ENCODE peak calls at places on chromosomes 7 and 10, in seven cellular contexts. B, I, W, R, U, K and J are unnamed samples.
A peak's percentile ranks its signal among the peaks of the same experiment; 100 is the strongest.

GRCh38 chr10:116272497-116273221 is at the start of gene GFRA1:
- DNase-seq in B (no peak), I (peak; percentile 74), W (peak; percentile 60), R (no peak), U (peak; percentile 7), K (no peak), J (no peak)

GRCh38 chr10:93596539-93596938 is 4.5 kb downstream of the RBP4 start:
- DNase-seq in B (no peak), I (no peak), W (peak; percentile 15), R (no peak), U (no peak), K (no peak), J (no peak)

GRCh38 chr10:34656676-34657075 is 158.4 kb downstream of the PARD3 start:
- DNase-seq in B (no peak), I (no peak), W (no peak), R (no peak), U (no peak), K (no peak), J (no peak)

GRCh38 chr7:17774248-17774647 is 166.0 kb downstream of the SNX13 start:
- DNase-seq in B (no peak), I (no peak), W (peak; percentile 2), R (no peak), U (peak; percentile 91), K (no peak), J (no peak)

GRCh38 chr7:113086431-113086888 is at the start of gene GPR85:
- DNase-seq in B (no peak), I (peak; percentile 76), W (peak; percentile 82), R (no peak), U (peak; percentile 73), K (peak; percentile 46), J (peak; percentile 79)

GRCh38 chr10:28897617-28898464 is 220.5 kb downstream of the BAMBI start:
- DNase-seq in B (no peak), I (no peak), W (no peak), R (no peak), U (no peak), K (no peak), J (no peak)

GRCh38 chr10:47021850-47022249 is 110.6 kb downstream of the PTPN20 start:
- DNase-seq in B (no peak), I (no peak), W (no peak), R (no peak), U (no peak), K (no peak), J (no peak)

GRCh38 chr7:13231216-13231615 is 543.8 kb downstream of the ARL4A start:
- DNase-seq in B (no peak), I (no peak), W (no peak), R (no peak), U (no peak), K (no peak), J (no peak)

GRCh38 chr10:80416401-80417098 is 8.2 kb downstream of the PRXL2A start:
- DNase-seq in B (no peak), I (peak; percentile 94), W (no peak), R (peak; percentile 36), U (no peak), K (no peak), J (peak; percentile 28)

GRCh38 chr10:71964669-71965515 is 697 bp downstream of the CHST3 start:
- DNase-seq in B (no peak), I (peak; percentile 92), W (peak; percentile 60), R (no peak), U (peak; percentile 76), K (peak; percentile 63), J (peak; percentile 57)

GRCh38 chr7:50962281-50962883 is 179.7 kb upstream of the GRB10 start:
- DNase-seq in B (no peak), I (no peak), W (no peak), R (no peak), U (no peak), K (no peak), J (no peak)

GRCh38 chr7:14825909-14826308 is 76.6 kb downstream of the DGKB start:
- DNase-seq in B (no peak), I (no peak), W (no peak), R (no peak), U (no peak), K (no peak), J (no peak)

GRCh38 chr7:17462059-17462695 is 163.7 kb downstream of the AHR start:
- DNase-seq in B (no peak), I (no peak), W (no peak), R (no peak), U (no peak), K (no peak), J (no peak)

GRCh38 chr10:49334993-49335972 is 36.3 kb downstream of the C10orf71 start:
- DNase-seq in B (no peak), I (no peak), W (no peak), R (no peak), U (no peak), K (no peak), J (no peak)

GRCh38 chr7:36308031-36308430 is 81.6 kb upstream of the ANLN start:
- DNase-seq in B (no peak), I (no peak), W (no peak), R (no peak), U (no peak), K (no peak), J (peak; percentile 53)

GRCh38 chr10:18611168-18611567 is 40.2 kb downstream of the NSUN6 start:
- DNase-seq in B (no peak), I (no peak), W (no peak), R (no peak), U (no peak), K (no peak), J (no peak)

GRCh38 chr7:27605283-27605682 is 57.4 kb downstream of the HIBADH start:
- DNase-seq in B (no peak), I (no peak), W (peak; percentile 28), R (no peak), U (no peak), K (no peak), J (no peak)

GRCh38 chr10:95447733-95448132 is 113.4 kb downstream of the SORBS1 start:
- DNase-seq in B (no peak), I (no peak), W (no peak), R (no peak), U (no peak), K (no peak), J (no peak)

GRCh38 chr7:156998988-156999610 is 11.4 kb downstream of the MNX1 start:
- DNase-seq in B (no peak), I (no peak), W (no peak), R (no peak), U (no peak), K (no peak), J (no peak)

GRCh38 chr7:157000741-157001653 is 9.5 kb downstream of the MNX1 start:
- DNase-seq in B (no peak), I (no peak), W (no peak), R (no peak), U (no peak), K (no peak), J (no peak)

GRCh38 chr7:156999611-157000046 is 10.8 kb downstream of the MNX1 start:
- DNase-seq in B (no peak), I (no peak), W (no peak), R (no peak), U (no peak), K (peak; percentile 55), J (no peak)

GRCh38 chr7:157001920-157002818 is 8.3 kb downstream of the MNX1 start:
- DNase-seq in B (no peak), I (no peak), W (no peak), R (no peak), U (no peak), K (no peak), J (no peak)

DNA sequence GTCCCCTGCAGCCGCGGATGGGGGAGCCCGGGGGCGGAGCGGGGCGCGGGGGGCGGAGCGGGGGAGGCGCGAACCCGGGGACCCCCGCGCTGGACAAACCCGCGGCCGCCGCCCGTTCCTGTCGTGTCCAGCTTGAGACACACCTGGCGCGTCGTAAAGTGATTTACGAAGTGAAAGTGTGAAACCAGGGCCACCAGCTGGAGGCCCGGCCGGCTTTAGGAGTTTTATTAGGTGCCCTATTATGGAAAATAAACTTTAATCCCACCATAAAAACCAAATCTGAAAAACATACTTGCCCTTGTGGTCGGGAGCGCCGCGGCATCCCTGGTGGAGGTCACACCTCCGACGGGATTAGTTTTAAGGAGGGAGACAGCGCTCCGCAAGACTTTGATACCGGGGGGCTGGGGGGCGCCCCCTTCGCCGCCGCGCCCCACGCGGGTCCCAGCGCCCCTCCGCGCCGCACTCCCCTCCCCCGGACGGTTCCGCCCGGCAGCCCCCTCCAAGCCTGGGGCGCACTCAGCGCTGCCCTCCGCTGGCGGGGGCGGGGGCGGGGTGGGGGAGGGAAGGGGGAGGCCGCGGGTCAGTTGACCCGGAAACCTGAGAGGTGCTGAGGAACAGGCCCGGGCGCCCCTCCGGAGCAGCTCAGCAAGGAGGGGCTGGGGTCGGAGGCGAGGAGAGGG is 10.3 kb downstream of the MNX1 start:
- DNase-seq in B (no peak), I (no peak), W (no peak), R (no peak), U (no peak), K (peak; percentile 65), J (no peak)
- H3K27me3 ChIP-seq in B (peaks cover 29% of the 10 kb centered on the region), I (peaks cover 57% of the 10 kb centered on the region), W (peaks cover 84% of the 10 kb centered on the region), R (peaks cover 2% of the 10 kb centered on the region), U (peaks cover 85% of the 10 kb centered on the region), K (peaks cover 6% of the 10 kb centered on the region), J (peaks cover 77% of the 10 kb centered on the region)

DNA sequence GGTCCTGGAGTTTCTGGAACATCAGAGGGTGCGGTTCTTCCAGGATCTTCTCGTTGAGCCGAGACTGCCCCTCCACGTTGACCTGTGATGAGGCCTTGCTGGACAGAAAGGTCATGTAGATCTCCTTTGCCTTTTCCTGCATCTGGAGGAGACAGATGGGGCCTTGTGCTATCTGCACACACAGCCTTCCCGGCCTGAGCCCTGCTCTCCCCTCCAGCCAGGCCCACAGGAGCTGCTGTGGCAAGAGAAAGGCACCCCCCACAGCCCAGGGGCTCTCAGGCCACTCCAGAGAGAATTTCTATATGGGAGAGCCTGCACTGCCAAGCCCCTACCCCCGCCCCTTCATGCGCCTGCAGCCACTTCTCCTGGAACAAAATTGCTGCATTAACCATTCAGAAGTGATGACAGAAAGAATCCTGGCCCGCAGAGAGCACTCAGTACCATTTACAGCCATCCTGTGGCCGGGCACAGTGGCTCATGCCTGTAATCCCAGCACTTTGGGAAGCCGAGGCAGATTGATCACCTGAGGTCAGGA is 26.9 kb downstream of the RGS10 start:
- DNase-seq in B (no peak), I (no peak), W (no peak), R (no peak), U (no peak), K (no peak), J (no peak)
- H3K4me1 ChIP-seq in B (peaks cover 2% of the 10 kb centered on the region), I (peaks cover 21% of the 10 kb centered on the region), W (peaks cover 18% of the 10 kb centered on the region), R (peaks cover 7% of the 10 kb centered on the region), U (peaks cover 14% of the 10 kb centered on the region), K (peaks cover 19% of the 10 kb centered on the region), J (no peaks in the 10 kb centered on the region)

GRCh38 chr10:9868499-9868898 is 1149.2 kb upstream of the CELF2 start:
- DNase-seq in B (no peak), I (no peak), W (no peak), R (no peak), U (no peak), K (no peak), J (no peak)

GRCh38 chr10:9875353-9875752 is 1142.3 kb upstream of the CELF2 start:
- DNase-seq in B (no peak), I (no peak), W (no peak), R (no peak), U (no peak), K (no peak), J (no peak)

GRCh38 chr10:9869185-9869584 is 1148.5 kb upstream of the CELF2 start:
- DNase-seq in B (no peak), I (no peak), W (no peak), R (no peak), U (no peak), K (no peak), J (no peak)

GRCh38 chr10:9869777-9870176 is 1147.9 kb upstream of the CELF2 start:
- DNase-seq in B (no peak), I (no peak), W (no peak), R (no peak), U (no peak), K (no peak), J (no peak)
- H3K9me3 ChIP-seq in B (no peaks in the 10 kb centered on the region), I (no peaks in the 10 kb centered on the region), W (no peaks in the 10 kb centered on the region), R (no peaks in the 10 kb centered on the region), U (no peaks in the 10 kb centered on the region), K (no peaks in the 10 kb centered on the region), J (no peaks in the 10 kb centered on the region)

GRCh38 chr7:155840262-155840885 is 28.1 kb upstream of the SHH start:
- DNase-seq in B (no peak), I (peak; percentile 43), W (no peak), R (no peak), U (no peak), K (no peak), J (no peak)
- H3K27me3 ChIP-seq in B (no peaks in the 10 kb centered on the region), I (no peaks in the 10 kb centered on the region), W (peaks cover 63% of the 10 kb centered on the region), R (no peaks in the 10 kb centered on the region), U (no peaks in the 10 kb centered on the region), K (no peaks in the 10 kb centered on the region), J (peaks cover 24% of the 10 kb centered on the region)